ENCODE peak calls at places on chromosomes 16 and 17, in four cellular contexts. One of them, this sample, is unnamed.

GRCh38 chr17:71412803-71413202 is 708.0 kb upstream of the SOX9 start:
- DNase-seq in cardiac muscle cell: peak
- DNase-seq in adrenal gland: no peak
- DNase-seq in AG04450: peak
- DNase-seq in this sample: no peak

GRCh38 chr16:12257926-12258561 is 281.5 kb downstream of the SNX29 start:
- DNase-seq in cardiac muscle cell: no peak
- DNase-seq in AG04450: no peak
- DNase-seq in adrenal gland: no peak
- DNase-seq in this sample: no peak

GRCh38 chr17:35433075-35433894 is 985 bp upstream of the SLFN12 start:
- DNase-seq in cardiac muscle cell: peak
- DNase-seq in AG04450: peak
- DNase-seq in adrenal gland: peak
- DNase-seq in this sample: peak

GRCh38 chr17:78227455-78227916 is 3.9 kb upstream of the TMEM235 start:
- DNase-seq in cardiac muscle cell: no peak
- DNase-seq in adrenal gland: no peak
- DNase-seq in AG04450: no peak
- DNase-seq in this sample: no peak

GRCh38 chr17:41593306-41594095 is 6.8 kb upstream of the KRT14 start:
- DNase-seq in cardiac muscle cell: no peak
- DNase-seq in adrenal gland: no peak
- DNase-seq in AG04450: no peak
- DNase-seq in this sample: no peak

GRCh38 chr17:48814504-48814903 is 2.5 kb downstream of the TTLL6 start:
- DNase-seq in AG04450: no peak
- DNase-seq in cardiac muscle cell: peak
- DNase-seq in adrenal gland: peak
- DNase-seq in this sample: peak

GRCh38 chr17:82883461-82884031 is 43.7 kb upstream of the ZNF750 start:
- DNase-seq in AG04450: no peak
- DNase-seq in cardiac muscle cell: no peak
- DNase-seq in adrenal gland: no peak
- DNase-seq in this sample: no peak

GRCh38 chr16:86751081-86752030 is 173.0 kb downstream of the FOXL1 start:
- DNase-seq in adrenal gland: no peak
- DNase-seq in cardiac muscle cell: peak
- DNase-seq in AG04450: peak
- DNase-seq in this sample: no peak

GRCh38 chr17:4535667-4536258 is 19.4 kb downstream of the MYBBP1A start:
- DNase-seq in cardiac muscle cell: no peak
- DNase-seq in adrenal gland: no peak
- DNase-seq in AG04450: no peak
- DNase-seq in this sample: no peak

GRCh38 chr17:14268264-14268663 is 31.6 kb upstream of the CDRT15 start:
- DNase-seq in cardiac muscle cell: no peak
- DNase-seq in AG04450: no peak
- DNase-seq in adrenal gland: no peak
- DNase-seq in this sample: no peak

GRCh38 chr17:57106107-57106835 is 21.2 kb downstream of the AKAP1 start:
- DNase-seq in AG04450: no peak
- DNase-seq in cardiac muscle cell: no peak
- DNase-seq in adrenal gland: no peak
- DNase-seq in this sample: no peak

DNA sequence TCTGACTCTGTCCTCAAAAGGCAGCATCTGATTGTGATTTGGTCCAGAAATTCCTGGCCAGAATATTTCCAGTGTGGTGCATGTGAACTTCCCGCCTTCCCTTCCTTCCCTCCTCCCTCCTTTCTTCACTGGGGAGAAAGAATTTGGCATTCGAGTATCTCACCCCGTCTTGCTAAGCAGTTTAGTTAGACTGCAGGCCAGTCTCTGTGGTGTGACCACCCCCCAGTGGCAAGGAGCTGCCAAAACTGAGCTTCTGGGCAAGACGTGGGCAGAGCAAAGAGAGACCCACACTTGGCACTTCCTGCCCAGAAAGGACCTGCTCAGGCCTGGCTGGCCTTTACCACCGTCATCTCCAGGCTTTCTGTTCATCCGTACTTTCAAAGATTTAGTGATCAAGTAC is 36.4 kb downstream of the SNX20 start:
- DNase-seq in adrenal gland: peak
- DNase-seq in AG04450: no peak
- DNase-seq in cardiac muscle cell: peak
- DNase-seq in this sample: peak
- TF ChIP-seq CTCF in adrenal gland: peak
- TF ChIP-seq CTCF in AG04450: peak
- TF ChIP-seq CTCF in cardiac muscle cell: peak
- TF ChIP-seq CTCF in this sample: peak

DNA sequence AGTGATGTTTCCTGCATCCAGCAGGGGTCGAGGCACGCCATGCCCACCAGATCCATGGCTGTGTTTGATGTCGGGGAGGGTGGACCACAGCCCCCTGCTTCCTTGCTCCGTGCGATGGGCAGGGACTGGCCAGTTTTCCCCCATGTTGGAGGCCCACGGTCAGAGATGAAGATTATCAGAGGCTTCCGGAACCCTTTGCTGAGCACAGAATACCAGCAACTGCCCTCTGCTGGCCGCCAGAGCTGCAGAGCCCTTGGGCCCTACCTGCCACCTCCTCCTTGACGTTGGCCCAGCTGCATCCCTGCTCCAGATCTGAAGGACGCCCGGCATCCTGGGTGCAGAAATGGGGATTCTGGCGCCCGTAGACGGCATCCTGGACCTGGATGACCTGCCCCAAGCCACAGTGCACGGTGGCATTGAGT is 23.7 kb upstream of the BCO1 start:
- DNase-seq in cardiac muscle cell: peak
- DNase-seq in AG04450: no peak
- DNase-seq in adrenal gland: no peak
- DNase-seq in this sample: no peak
- H3K27ac ChIP-seq in cardiac muscle cell: no peak
- H3K27ac ChIP-seq in AG04450: no peak
- H3K27ac ChIP-seq in adrenal gland: no peak
- H3K27ac ChIP-seq in this sample: no peak

DNA sequence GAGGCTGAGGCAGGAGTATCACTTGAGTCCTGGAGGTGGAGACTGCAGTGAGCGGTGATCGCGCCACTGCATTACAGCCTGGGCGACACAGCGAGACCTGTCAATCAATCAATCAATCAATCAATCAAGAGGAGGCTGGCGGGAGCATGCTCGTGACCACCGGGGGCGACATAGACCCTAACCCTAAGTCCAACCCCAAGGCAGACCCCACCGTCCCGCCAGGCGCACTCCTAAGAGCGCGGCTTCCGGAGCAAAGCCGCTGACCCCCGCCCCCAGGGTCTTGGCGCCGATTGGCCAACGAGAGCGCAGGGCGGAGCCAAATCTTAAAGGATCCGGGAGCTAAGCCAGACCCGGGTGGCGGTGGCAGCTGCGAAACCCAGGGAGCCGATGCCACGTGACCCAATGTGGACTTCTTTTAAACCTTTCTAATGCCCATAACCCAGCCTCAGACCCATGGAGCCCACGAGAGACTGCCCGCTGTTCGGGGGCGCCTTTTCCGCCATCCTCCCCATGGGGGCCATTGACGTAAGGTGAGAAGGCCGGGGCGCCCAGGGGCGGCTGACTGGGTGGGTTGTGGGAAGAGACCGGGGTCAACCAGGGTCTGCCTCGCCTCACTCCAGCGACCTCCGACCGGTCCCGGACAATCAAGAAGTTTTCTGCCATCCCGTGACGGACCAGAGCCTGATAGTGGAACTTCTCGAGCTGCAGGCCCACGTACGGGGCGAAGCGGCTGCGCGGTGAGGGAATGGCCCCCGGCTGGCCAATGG is at the start of gene RANGRF:
- DNase-seq in AG04450: no peak
- DNase-seq in adrenal gland: peak
- DNase-seq in cardiac muscle cell: peak
- DNase-seq in this sample: peak
- TF ChIP-seq CTCF in AG04450: no peak
- TF ChIP-seq CTCF in adrenal gland: no peak
- TF ChIP-seq CTCF in cardiac muscle cell: no peak
- TF ChIP-seq CTCF in this sample: no peak

DNA sequence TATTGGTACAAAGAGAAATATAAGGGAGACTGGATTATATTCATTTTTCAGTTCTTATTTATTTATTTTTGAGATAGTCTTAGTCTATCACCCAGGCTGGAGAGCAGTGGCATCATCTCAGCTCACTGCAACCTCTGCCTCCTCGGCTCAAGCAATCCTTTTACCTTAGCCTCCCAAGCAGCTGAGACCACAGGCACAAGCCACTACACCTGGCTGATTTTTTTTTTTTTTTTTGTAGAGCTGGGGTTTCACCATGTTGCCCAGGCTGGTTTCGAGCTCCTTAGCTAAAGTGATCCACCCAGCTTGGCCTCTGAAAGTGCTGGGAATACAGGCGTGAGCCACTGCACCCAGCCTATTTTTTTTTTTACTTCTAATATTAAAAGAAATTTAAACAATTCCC is 40.1 kb upstream of the USP7 start:
- DNase-seq in adrenal gland: no peak
- DNase-seq in AG04450: no peak
- DNase-seq in cardiac muscle cell: no peak
- DNase-seq in this sample: no peak
- H3K27ac ChIP-seq in adrenal gland: no peak
- H3K27ac ChIP-seq in AG04450: no peak
- H3K27ac ChIP-seq in cardiac muscle cell: no peak
- H3K27ac ChIP-seq in this sample: no peak

This sample was measured in CD4-positive, alpha-beta T cell.